ENCODE peak calls at places on chromosome 15, in eight cellular contexts. One of them, this sample, is unnamed.

GRCh38 chr15:23402140-23402539 is 44.9 kb downstream of the GOLGA6L2 start:
- DNase-seq in cardiac fibroblast: no peak
- DNase-seq in dorsolateral prefrontal cortex: no peak
- DNase-seq in GM23338: no peak
- DNase-seq in adrenal gland: no peak
- DNase-seq in fibroblast of mammary gland: no peak
- DNase-seq in AG09319: no peak
- DNase-seq in AG04450: no peak
- DNase-seq in this sample: no peak

GRCh38 chr15:31434418-31435255 is 108.0 kb downstream of the KLF13 start:
- DNase-seq in AG09319: peak
- DNase-seq in adrenal gland: no peak
- DNase-seq in GM23338: peak
- DNase-seq in cardiac fibroblast: peak
- DNase-seq in fibroblast of mammary gland: peak
- DNase-seq in AG04450: peak
- DNase-seq in dorsolateral prefrontal cortex: no peak
- DNase-seq in this sample: no peak

GRCh38 chr15:57150066-57150865 is 226.0 kb upstream of the CGNL1 start:
- DNase-seq in fibroblast of mammary gland: no peak
- DNase-seq in adrenal gland: no peak
- DNase-seq in dorsolateral prefrontal cortex: no peak
- DNase-seq in GM23338: no peak
- DNase-seq in AG04450: no peak
- DNase-seq in cardiac fibroblast: peak
- DNase-seq in AG09319: peak
- DNase-seq in this sample: no peak

GRCh38 chr15:75043509-75044257 is 20.3 kb downstream of the PPCDC start:
- DNase-seq in dorsolateral prefrontal cortex: peak
- DNase-seq in cardiac fibroblast: peak
- DNase-seq in adrenal gland: peak
- DNase-seq in fibroblast of mammary gland: peak
- DNase-seq in AG09319: peak
- DNase-seq in AG04450: peak
- DNase-seq in GM23338: no peak
- DNase-seq in this sample: no peak

GRCh38 chr15:100781061-100781960 is 98.3 kb upstream of the ALDH1A3 start:
- DNase-seq in AG04450: no peak
- DNase-seq in cardiac fibroblast: no peak
- DNase-seq in fibroblast of mammary gland: no peak
- DNase-seq in adrenal gland: no peak
- DNase-seq in AG09319: no peak
- DNase-seq in GM23338: no peak
- DNase-seq in dorsolateral prefrontal cortex: no peak
- DNase-seq in this sample: no peak

GRCh38 chr15:61834076-61834697 is 226.1 kb downstream of the VPS13C start:
- DNase-seq in GM23338: peak
- DNase-seq in dorsolateral prefrontal cortex: peak
- DNase-seq in adrenal gland: peak
- DNase-seq in cardiac fibroblast: peak
- DNase-seq in AG04450: peak
- DNase-seq in AG09319: peak
- DNase-seq in fibroblast of mammary gland: peak
- DNase-seq in this sample: no peak

GRCh38 chr15:101188517-101189340 is 63.1 kb downstream of the CHSY1 start:
- DNase-seq in AG09319: no peak
- DNase-seq in fibroblast of mammary gland: peak
- DNase-seq in cardiac fibroblast: peak
- DNase-seq in dorsolateral prefrontal cortex: no peak
- DNase-seq in GM23338: no peak
- DNase-seq in adrenal gland: no peak
- DNase-seq in AG04450: no peak
- DNase-seq in this sample: no peak

GRCh38 chr15:51649659-51650521 is 27.3 kb upstream of the DMXL2 start:
- DNase-seq in fibroblast of mammary gland: peak
- DNase-seq in adrenal gland: peak
- DNase-seq in AG04450: peak
- DNase-seq in GM23338: peak
- DNase-seq in cardiac fibroblast: peak
- DNase-seq in dorsolateral prefrontal cortex: peak
- DNase-seq in AG09319: peak
- DNase-seq in this sample: no peak

GRCh38 chr15:98581715-98582114 is 66.6 kb upstream of the IGF1R start:
- DNase-seq in AG04450: no peak
- DNase-seq in cardiac fibroblast: no peak
- DNase-seq in GM23338: peak
- DNase-seq in dorsolateral prefrontal cortex: no peak
- DNase-seq in adrenal gland: no peak
- DNase-seq in fibroblast of mammary gland: no peak
- DNase-seq in AG09319: no peak
- DNase-seq in this sample: no peak

GRCh38 chr15:69081310-69082004 is 67.0 kb downstream of the NOX5 start:
- DNase-seq in AG04450: no peak
- DNase-seq in cardiac fibroblast: peak
- DNase-seq in GM23338: peak
- DNase-seq in dorsolateral prefrontal cortex: no peak
- DNase-seq in fibroblast of mammary gland: peak
- DNase-seq in AG09319: peak
- DNase-seq in adrenal gland: peak
- DNase-seq in this sample: no peak

GRCh38 chr15:68431792-68432401 is at the start of gene ITGA11:
- DNase-seq in dorsolateral prefrontal cortex: no peak
- DNase-seq in adrenal gland: peak
- DNase-seq in GM23338: peak
- DNase-seq in AG04450: no peak
- DNase-seq in fibroblast of mammary gland: no peak
- DNase-seq in AG09319: no peak
- DNase-seq in cardiac fibroblast: peak
- DNase-seq in this sample: no peak

GRCh38 chr15:62482715-62483429 is 317.8 kb upstream of the C2CD4B start:
- DNase-seq in AG04450: no peak
- DNase-seq in adrenal gland: no peak
- DNase-seq in AG09319: no peak
- DNase-seq in cardiac fibroblast: peak
- DNase-seq in dorsolateral prefrontal cortex: no peak
- DNase-seq in fibroblast of mammary gland: no peak
- DNase-seq in GM23338: peak
- DNase-seq in this sample: no peak

GRCh38 chr15:74821091-74821789 is 5.2 kb upstream of the CPLX3 start:
- DNase-seq in cardiac fibroblast: no peak
- DNase-seq in AG09319: no peak
- DNase-seq in AG04450: no peak
- DNase-seq in dorsolateral prefrontal cortex: no peak
- DNase-seq in GM23338: peak
- DNase-seq in adrenal gland: no peak
- DNase-seq in fibroblast of mammary gland: no peak
- DNase-seq in this sample: peak

GRCh38 chr15:81863157-81863556 is 182.7 kb downstream of the MEX3B start:
- DNase-seq in cardiac fibroblast: peak
- DNase-seq in GM23338: no peak
- DNase-seq in fibroblast of mammary gland: peak
- DNase-seq in AG09319: no peak
- DNase-seq in dorsolateral prefrontal cortex: no peak
- DNase-seq in adrenal gland: no peak
- DNase-seq in AG04450: peak
- DNase-seq in this sample: no peak

GRCh38 chr15:28981351-28981720 is 95.6 kb downstream of the APBA2 start:
- DNase-seq in fibroblast of mammary gland: no peak
- DNase-seq in cardiac fibroblast: no peak
- DNase-seq in AG04450: no peak
- DNase-seq in GM23338: no peak
- DNase-seq in dorsolateral prefrontal cortex: no peak
- DNase-seq in adrenal gland: no peak
- DNase-seq in AG09319: no peak
- DNase-seq in this sample: no peak

GRCh38 chr15:27509014-27509413 is 538.0 kb downstream of the GABRG3 start:
- DNase-seq in dorsolateral prefrontal cortex: no peak
- DNase-seq in adrenal gland: no peak
- DNase-seq in AG04450: no peak
- DNase-seq in AG09319: no peak
- DNase-seq in GM23338: peak
- DNase-seq in fibroblast of mammary gland: no peak
- DNase-seq in cardiac fibroblast: no peak
- DNase-seq in this sample: no peak

GRCh38 chr15:27512281-27513001 is 541.5 kb downstream of the GABRG3 start:
- DNase-seq in dorsolateral prefrontal cortex: no peak
- DNase-seq in adrenal gland: no peak
- DNase-seq in cardiac fibroblast: no peak
- DNase-seq in AG09319: no peak
- DNase-seq in GM23338: no peak
- DNase-seq in AG04450: no peak
- DNase-seq in fibroblast of mammary gland: no peak
- DNase-seq in this sample: no peak

DNA sequence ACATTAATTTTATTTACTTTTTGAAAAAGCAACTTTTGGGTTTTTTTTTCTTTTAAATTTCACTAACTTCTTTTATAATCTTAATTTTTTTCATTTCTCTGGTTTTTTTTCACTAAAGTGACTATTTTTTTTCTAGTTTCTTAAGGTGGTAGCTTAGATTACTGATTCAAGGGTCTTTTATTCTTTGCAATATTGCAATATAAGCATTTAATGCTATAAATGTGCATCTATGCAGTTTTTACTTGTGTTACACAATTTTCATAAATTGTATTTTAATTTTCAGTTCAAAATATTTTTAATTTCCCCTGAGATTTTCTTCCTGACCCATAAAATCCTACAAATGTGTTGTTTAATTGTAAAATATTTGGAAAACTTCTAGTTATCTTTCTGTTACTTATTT is 535.8 kb downstream of the GABRG3 start:
- DNase-seq in AG04450: no peak
- DNase-seq in adrenal gland: no peak
- DNase-seq in fibroblast of mammary gland: no peak
- DNase-seq in cardiac fibroblast: no peak
- DNase-seq in dorsolateral prefrontal cortex: no peak
- DNase-seq in GM23338: no peak
- DNase-seq in AG09319: no peak
- DNase-seq in this sample: no peak
- TF ChIP-seq CTCF in AG04450: no peak
- TF ChIP-seq CTCF in adrenal gland: no peak
- TF ChIP-seq CTCF in fibroblast of mammary gland: no peak
- TF ChIP-seq CTCF in cardiac fibroblast: no peak
- TF ChIP-seq CTCF in dorsolateral prefrontal cortex: no peak
- TF ChIP-seq CTCF in GM23338: no peak
- TF ChIP-seq CTCF in AG09319: no peak
- TF ChIP-seq CTCF in this sample: no peak

GRCh38 chr15:90294601-90295269 is 29.3 kb downstream of the NGRN start:
- DNase-seq in adrenal gland: no peak
- DNase-seq in cardiac fibroblast: no peak
- DNase-seq in AG09319: no peak
- DNase-seq in GM23338: peak
- DNase-seq in AG04450: no peak
- DNase-seq in fibroblast of mammary gland: no peak
- DNase-seq in dorsolateral prefrontal cortex: peak
- DNase-seq in this sample: no peak
- TF ChIP-seq CTCF in adrenal gland: no peak
- TF ChIP-seq CTCF in cardiac fibroblast: peak
- TF ChIP-seq CTCF in AG09319: no peak
- TF ChIP-seq CTCF in GM23338: no peak
- TF ChIP-seq CTCF in AG04450: no peak
- TF ChIP-seq CTCF in fibroblast of mammary gland: no peak
- TF ChIP-seq CTCF in dorsolateral prefrontal cortex: no peak
- TF ChIP-seq CTCF in this sample: peak

GRCh38 chr15:65305144-65305758 is 774 bp downstream of the RNU5B-1 start:
- DNase-seq in fibroblast of mammary gland: no peak
- DNase-seq in GM23338: no peak
- DNase-seq in AG09319: no peak
- DNase-seq in adrenal gland: no peak
- DNase-seq in dorsolateral prefrontal cortex: no peak
- DNase-seq in AG04450: no peak
- DNase-seq in cardiac fibroblast: no peak
- DNase-seq in this sample: no peak

GRCh38 chr15:65302061-65302460 is 2.4 kb upstream of the RNU5B-1 start:
- DNase-seq in fibroblast of mammary gland: no peak
- DNase-seq in cardiac fibroblast: no peak
- DNase-seq in AG04450: no peak
- DNase-seq in dorsolateral prefrontal cortex: no peak
- DNase-seq in adrenal gland: peak
- DNase-seq in GM23338: no peak
- DNase-seq in AG09319: no peak
- DNase-seq in this sample: no peak

GRCh38 chr15:65304393-65305143 is at the start of gene RNU5B-1:
- DNase-seq in AG09319: peak
- DNase-seq in GM23338: peak
- DNase-seq in fibroblast of mammary gland: peak
- DNase-seq in adrenal gland: peak
- DNase-seq in cardiac fibroblast: peak
- DNase-seq in dorsolateral prefrontal cortex: peak
- DNase-seq in AG04450: peak
- DNase-seq in this sample: no peak

GRCh38 chr15:65305776-65306175 is 1.3 kb downstream of the RNU5B-1 start:
- DNase-seq in adrenal gland: no peak
- DNase-seq in AG09319: no peak
- DNase-seq in AG04450: no peak
- DNase-seq in fibroblast of mammary gland: no peak
- DNase-seq in dorsolateral prefrontal cortex: no peak
- DNase-seq in GM23338: no peak
- DNase-seq in cardiac fibroblast: no peak
- DNase-seq in this sample: no peak

GRCh38 chr15:65303687-65304392 is 637 bp upstream of the RNU5B-1 start:
- DNase-seq in dorsolateral prefrontal cortex: peak
- DNase-seq in fibroblast of mammary gland: peak
- DNase-seq in GM23338: peak
- DNase-seq in AG04450: peak
- DNase-seq in adrenal gland: peak
- DNase-seq in AG09319: no peak
- DNase-seq in cardiac fibroblast: peak
- DNase-seq in this sample: no peak
- TF ChIP-seq CTCF in dorsolateral prefrontal cortex: no peak
- TF ChIP-seq CTCF in fibroblast of mammary gland: no peak
- TF ChIP-seq CTCF in GM23338: peak
- TF ChIP-seq CTCF in AG04450: no peak
- TF ChIP-seq CTCF in adrenal gland: no peak
- TF ChIP-seq CTCF in AG09319: no peak
- TF ChIP-seq CTCF in cardiac fibroblast: no peak
- TF ChIP-seq CTCF in this sample: no peak

DNA sequence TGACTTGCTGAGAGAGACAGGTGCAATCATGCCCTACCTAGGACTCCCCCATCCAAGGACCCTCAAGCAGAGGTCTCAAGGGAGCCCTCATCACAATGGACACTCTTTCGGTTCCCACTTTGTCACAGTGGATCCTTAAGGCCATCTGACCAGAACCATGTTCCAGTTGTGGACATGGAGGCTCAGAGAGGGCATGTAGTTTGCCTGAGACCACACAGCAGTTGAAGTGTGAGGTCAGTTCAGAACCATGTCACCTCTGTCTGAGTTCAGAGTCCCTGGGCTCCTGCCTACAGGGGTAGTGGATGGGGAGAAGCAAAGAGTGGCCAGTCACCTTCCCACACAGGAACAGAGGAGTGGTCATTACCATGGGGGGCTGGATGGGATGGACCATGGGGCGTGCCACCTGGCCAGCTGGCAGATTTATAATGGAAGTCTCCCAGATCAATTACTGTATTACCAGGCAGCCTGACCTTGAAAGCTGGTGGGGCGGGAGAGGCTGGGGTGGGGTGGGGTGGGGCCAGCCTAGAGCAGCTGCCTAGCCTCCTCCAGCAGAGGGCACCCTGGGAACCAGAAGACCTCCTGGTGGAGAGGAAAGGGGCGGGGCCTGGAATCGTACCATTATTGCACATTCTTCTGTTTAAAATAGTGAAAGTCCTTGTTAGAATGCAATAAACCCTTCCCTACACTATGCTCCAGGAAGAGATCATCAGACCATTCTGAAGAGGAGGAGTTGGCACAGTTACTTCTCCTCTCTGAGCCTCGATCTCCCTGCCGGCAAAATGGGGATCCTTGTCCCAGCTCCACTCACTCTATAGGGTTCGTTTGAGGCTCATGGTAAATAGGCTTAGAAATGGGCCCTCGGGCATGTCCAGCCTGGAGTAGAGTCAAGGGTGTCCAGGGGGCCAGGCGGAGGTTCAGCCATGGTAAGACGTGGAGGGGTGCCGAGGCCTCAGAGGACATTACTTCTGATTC is 26.9 kb upstream of the LINGO1 start:
- DNase-seq in AG04450: no peak
- DNase-seq in dorsolateral prefrontal cortex: no peak
- DNase-seq in AG09319: peak
- DNase-seq in fibroblast of mammary gland: peak
- DNase-seq in cardiac fibroblast: peak
- DNase-seq in GM23338: peak
- DNase-seq in adrenal gland: peak
- DNase-seq in this sample: peak
- TF ChIP-seq CTCF in AG04450: peak
- TF ChIP-seq CTCF in dorsolateral prefrontal cortex: peak
- TF ChIP-seq CTCF in AG09319: peak
- TF ChIP-seq CTCF in fibroblast of mammary gland: peak
- TF ChIP-seq CTCF in cardiac fibroblast: peak
- TF ChIP-seq CTCF in GM23338: no peak
- TF ChIP-seq CTCF in adrenal gland: peak
- TF ChIP-seq CTCF in this sample: peak

This sample was measured in D721Med.